ENCODE peak calls at places on chromosomes 11 and 22, in eight cellular contexts. One of them, this sample, is unnamed.

GRCh38 chr11:119626197-119626909 is 102.6 kb downstream of the NECTIN1 start:
- DNase-seq in hypothalamus: no peak
- DNase-seq in RCC 7860: no peak
- DNase-seq in SW 1271: no peak
- DNase-seq in GM20000: no peak
- DNase-seq in left kidney: peak; percentile 69
- DNase-seq in naive thymus-derived CD4-positive, alpha-beta T cell: no peak
- DNase-seq in Kasumi-1: no peak
- DNase-seq in this sample: no peak

GRCh38 chr11:19905280-19905853 is 192.7 kb downstream of the NAV2 start:
- DNase-seq in hypothalamus: no peak
- DNase-seq in RCC 7860: peak; percentile 46
- DNase-seq in SW 1271: peak; percentile 69
- DNase-seq in GM20000: peak; percentile 21
- DNase-seq in left kidney: peak; percentile 63
- DNase-seq in naive thymus-derived CD4-positive, alpha-beta T cell: no peak
- DNase-seq in Kasumi-1: peak; percentile 5
- DNase-seq in this sample: peak; percentile 23

GRCh38 chr11:41119484-41119883 is 340.0 kb downstream of the LRRC4C start:
- DNase-seq in hypothalamus: no peak
- DNase-seq in RCC 7860: no peak
- DNase-seq in SW 1271: no peak
- DNase-seq in GM20000: no peak
- DNase-seq in left kidney: no peak
- DNase-seq in naive thymus-derived CD4-positive, alpha-beta T cell: no peak
- DNase-seq in Kasumi-1: no peak
- DNase-seq in this sample: no peak

GRCh38 chr11:87391501-87391900 is 353.8 kb downstream of the TMEM135 start:
- DNase-seq in hypothalamus: no peak
- DNase-seq in RCC 7860: no peak
- DNase-seq in SW 1271: no peak
- DNase-seq in GM20000: no peak
- DNase-seq in left kidney: no peak
- DNase-seq in naive thymus-derived CD4-positive, alpha-beta T cell: no peak
- DNase-seq in Kasumi-1: no peak
- DNase-seq in this sample: no peak

GRCh38 chr11:11620251-11620965 is 1.4 kb downstream of the GALNT18 start:
- DNase-seq in hypothalamus: no peak
- DNase-seq in RCC 7860: no peak
- DNase-seq in SW 1271: no peak
- DNase-seq in GM20000: peak; percentile 40
- DNase-seq in left kidney: peak; percentile 82
- DNase-seq in naive thymus-derived CD4-positive, alpha-beta T cell: no peak
- DNase-seq in Kasumi-1: peak; percentile 34
- DNase-seq in this sample: peak; percentile 19

GRCh38 chr11:3091846-3092602 is 34.8 kb upstream of the CARS1 start:
- DNase-seq in hypothalamus: peak; percentile 32
- DNase-seq in RCC 7860: peak; percentile 64
- DNase-seq in SW 1271: peak; percentile 69
- DNase-seq in GM20000: peak; percentile 94
- DNase-seq in left kidney: peak; percentile 87
- DNase-seq in naive thymus-derived CD4-positive, alpha-beta T cell: peak; percentile 50
- DNase-seq in Kasumi-1: peak; percentile 61
- DNase-seq in this sample: no peak

GRCh38 chr22:44438481-44439131 is 59.4 kb downstream of the RTL6 start:
- DNase-seq in hypothalamus: no peak
- DNase-seq in RCC 7860: no peak
- DNase-seq in SW 1271: no peak
- DNase-seq in GM20000: no peak
- DNase-seq in left kidney: peak; percentile 70
- DNase-seq in naive thymus-derived CD4-positive, alpha-beta T cell: no peak
- DNase-seq in Kasumi-1: no peak
- DNase-seq in this sample: no peak

GRCh38 chr11:76480241-76480640 is 35.4 kb downstream of the EMSY start:
- DNase-seq in hypothalamus: no peak
- DNase-seq in RCC 7860: no peak
- DNase-seq in SW 1271: no peak
- DNase-seq in GM20000: no peak
- DNase-seq in left kidney: no peak
- DNase-seq in naive thymus-derived CD4-positive, alpha-beta T cell: no peak
- DNase-seq in Kasumi-1: no peak
- DNase-seq in this sample: no peak

GRCh38 chr11:6385046-6385777 is 5.1 kb upstream of the SMPD1 start:
- DNase-seq in hypothalamus: no peak
- DNase-seq in RCC 7860: no peak
- DNase-seq in SW 1271: no peak
- DNase-seq in GM20000: no peak
- DNase-seq in left kidney: no peak
- DNase-seq in naive thymus-derived CD4-positive, alpha-beta T cell: no peak
- DNase-seq in Kasumi-1: no peak
- DNase-seq in this sample: no peak

GRCh38 chr11:78995166-78995565 is 420.5 kb upstream of the NARS2 start:
- DNase-seq in hypothalamus: no peak
- DNase-seq in RCC 7860: no peak
- DNase-seq in SW 1271: no peak
- DNase-seq in GM20000: no peak
- DNase-seq in left kidney: peak; percentile 76
- DNase-seq in naive thymus-derived CD4-positive, alpha-beta T cell: no peak
- DNase-seq in Kasumi-1: no peak
- DNase-seq in this sample: no peak

GRCh38 chr11:61080986-61081590 is 21.2 kb upstream of the CD5 start:
- DNase-seq in hypothalamus: no peak
- DNase-seq in RCC 7860: no peak
- DNase-seq in SW 1271: no peak
- DNase-seq in GM20000: no peak
- DNase-seq in left kidney: no peak
- DNase-seq in naive thymus-derived CD4-positive, alpha-beta T cell: no peak
- DNase-seq in Kasumi-1: no peak
- DNase-seq in this sample: no peak

GRCh38 chr11:8698379-8698851 is 15.8 kb downstream of the RPL27A start:
- DNase-seq in hypothalamus: no peak
- DNase-seq in RCC 7860: no peak
- DNase-seq in SW 1271: no peak
- DNase-seq in GM20000: no peak
- DNase-seq in left kidney: no peak
- DNase-seq in naive thymus-derived CD4-positive, alpha-beta T cell: no peak
- DNase-seq in Kasumi-1: no peak
- DNase-seq in this sample: no peak

GRCh38 chr11:36164522-36165250 is 124.5 kb downstream of the COMMD9 start:
- DNase-seq in hypothalamus: no peak
- DNase-seq in RCC 7860: peak; percentile 48
- DNase-seq in SW 1271: no peak
- DNase-seq in GM20000: no peak
- DNase-seq in left kidney: no peak
- DNase-seq in naive thymus-derived CD4-positive, alpha-beta T cell: no peak
- DNase-seq in Kasumi-1: no peak
- DNase-seq in this sample: no peak

GRCh38 chr11:111443032-111443431 is 64.0 kb upstream of the POU2AF1 start:
- DNase-seq in hypothalamus: no peak
- DNase-seq in RCC 7860: no peak
- DNase-seq in SW 1271: no peak
- DNase-seq in GM20000: no peak
- DNase-seq in left kidney: no peak
- DNase-seq in naive thymus-derived CD4-positive, alpha-beta T cell: no peak
- DNase-seq in Kasumi-1: no peak
- DNase-seq in this sample: no peak

GRCh38 chr11:12195773-12196172 is 85.4 kb downstream of the MICAL2 start:
- DNase-seq in hypothalamus: no peak
- DNase-seq in RCC 7860: no peak
- DNase-seq in SW 1271: no peak
- DNase-seq in GM20000: peak; percentile 55
- DNase-seq in left kidney: no peak
- DNase-seq in naive thymus-derived CD4-positive, alpha-beta T cell: peak; percentile 67
- DNase-seq in Kasumi-1: no peak
- DNase-seq in this sample: no peak

GRCh38 chr22:29306830-29307657 is 594 bp downstream of the GAS2L1 start:
- DNase-seq in hypothalamus: peak; percentile 53
- DNase-seq in RCC 7860: peak; percentile 42
- DNase-seq in SW 1271: peak; percentile 55
- DNase-seq in GM20000: peak; percentile 62
- DNase-seq in left kidney: peak; percentile 94
- DNase-seq in naive thymus-derived CD4-positive, alpha-beta T cell: no peak
- DNase-seq in Kasumi-1: peak; percentile 66
- DNase-seq in this sample: peak; percentile 67

GRCh38 chr11:45982656-45983470 is 60.4 kb downstream of the LARGE2 start:
- DNase-seq in hypothalamus: no peak
- DNase-seq in RCC 7860: peak; percentile 18
- DNase-seq in SW 1271: no peak
- DNase-seq in GM20000: no peak
- DNase-seq in left kidney: peak; percentile 85
- DNase-seq in naive thymus-derived CD4-positive, alpha-beta T cell: no peak
- DNase-seq in Kasumi-1: no peak
- DNase-seq in this sample: no peak

This sample was measured in foreskin melanocyte.